ENCODE peak calls at places on chromosomes 5 and 9, in nine cellular contexts. A is colonic mucosa; S is anterior cingulate cortex; G is CD8-positive, alpha-beta T cell; M is non-pigmented ciliary epithelial cell; W is nucleus accumbens; V is GDM1; K is occipital lobe; J is islet precursor cell. D is an unnamed sample.

GRCh38 chr9:73565833-73566465 is 414.3 kb downstream of the ANXA1 start:
- DNase-seq in A (no peak), V (peak), S (peak), J (peak), M (peak), K (peak), G (no peak), W (peak), D (no peak)

GRCh38 chr5:19903611-19904010 is 84.4 kb downstream of the CDH18 start:
- DNase-seq in V (no peak), S (no peak), W (no peak), J (no peak), K (no peak), G (no peak), A (no peak), M (no peak), D (no peak)

GRCh38 chr9:83147487-83148149 is 84.7 kb upstream of the RASEF start:
- DNase-seq in A (no peak), V (no peak), G (no peak), S (no peak), K (no peak), M (no peak), J (no peak), W (no peak), D (no peak)

GRCh38 chr5:132030610-132031009 is 19.2 kb upstream of the ACSL6 start:
- DNase-seq in J (no peak), G (no peak), S (no peak), W (no peak), A (no peak), V (no peak), M (no peak), K (no peak), D (no peak)

GRCh38 chr9:87595605-87596004 is 97.9 kb downstream of the DAPK1 start:
- DNase-seq in V (no peak), S (no peak), M (no peak), A (no peak), W (no peak), K (no peak), G (no peak), J (no peak), D (no peak)

GRCh38 chr9:76441551-76442322 is 17.2 kb upstream of the GCNT1 start:
- DNase-seq in V (no peak), J (peak), W (no peak), S (no peak), M (peak), G (no peak), K (no peak), A (no peak), D (no peak)

GRCh38 chr5:52922384-52922783 is 66.8 kb upstream of the ITGA2 start:
- DNase-seq in A (no peak), S (no peak), W (no peak), V (no peak), M (peak), G (no peak), K (no peak), J (peak), D (no peak)

GRCh38 chr9:22808876-22809275 is 362.3 kb downstream of the DMRTA1 start:
- DNase-seq in K (no peak), S (no peak), V (no peak), W (no peak), M (no peak), A (no peak), G (no peak), J (no peak), D (no peak)

GRCh38 chr9:127828262-127829031 is 25.8 kb downstream of the FPGS start:
- DNase-seq in J (peak), M (peak), A (peak), G (no peak), S (no peak), V (no peak), K (no peak), W (peak), D (peak)

GRCh38 chr9:1001838-1002237 is 25.4 kb downstream of the DMRT3 start:
- DNase-seq in A (no peak), K (no peak), W (no peak), S (no peak), M (no peak), J (no peak), G (no peak), V (no peak), D (no peak)

GRCh38 chr9:82601272-82601835 is 461.6 kb downstream of the RASEF start:
- DNase-seq in K (no peak), M (no peak), W (no peak), J (no peak), S (no peak), A (no peak), V (no peak), G (no peak), D (no peak)

GRCh38 chr5:71492817-71493615 is 37.6 kb downstream of the BDP1 start:
- DNase-seq in M (no peak), K (no peak), J (no peak), G (no peak), A (no peak), W (no peak), V (no peak), S (no peak), D (no peak)

GRCh38 chr5:178078197-178078995 is 34.9 kb upstream of the N4BP3 start:
- DNase-seq in G (no peak), J (no peak), S (no peak), V (no peak), K (no peak), W (no peak), A (no peak), M (no peak), D (no peak)

GRCh38 chr9:35820076-35820475 is 5.2 kb upstream of the HINT2 start:
- DNase-seq in W (no peak), G (no peak), V (no peak), K (no peak), J (no peak), S (no peak), A (no peak), M (peak), D (no peak)

GRCh38 chr9:104992696-104993095 is 64.7 kb upstream of the ABCA1 start:
- DNase-seq in W (no peak), A (no peak), S (no peak), V (no peak), K (no peak), M (no peak), G (no peak), J (no peak), D (no peak)

GRCh38 chr5:121174351-121174750 is 677.3 kb upstream of the FTMT start:
- DNase-seq in V (no peak), S (no peak), J (no peak), M (no peak), K (no peak), G (no peak), W (no peak), A (no peak), D (no peak)

GRCh38 chr9:18189876-18190670 is 283.9 kb upstream of the ADAMTSL1 start:
- DNase-seq in K (no peak), G (no peak), A (no peak), J (no peak), V (no peak), W (no peak), M (peak), S (no peak), D (no peak)

GRCh38 chr9:18976368-18977238 is 56.4 kb downstream of the SAXO1 start:
- DNase-seq in J (no peak), S (no peak), K (no peak), M (peak), V (no peak), G (no peak), A (no peak), W (no peak), D (no peak)

GRCh38 chr5:41770799-41771198 is 99.4 kb downstream of the OXCT1 start:
- DNase-seq in S (no peak), A (no peak), M (no peak), G (no peak), W (no peak), V (no peak), K (no peak), J (no peak), D (no peak)

GRCh38 chr5:170631471-170632195 is 127.8 kb downstream of the KCNIP1 start:
- DNase-seq in A (no peak), S (peak), K (peak), W (peak), M (no peak), J (peak), G (no peak), V (no peak), D (no peak)